ENCODE peak calls at places on chromosomes 12 and 14, in eight cellular contexts. T is pancreas; P is psoas muscle; A is CD8-positive, alpha-beta memory T cell; J is neural progenitor cell; L is IMR-90; E is effector memory CD4-positive, alpha-beta T cell; Y is tibial nerve. R is an unnamed sample.
A peak's percentile ranks its signal among the peaks of the same experiment; 100 is the strongest.

GRCh38 chr14:53103941-53104340 is 49.2 kb downstream of the DDHD1 start:
- DNase-seq in T (no peak), P (no peak), A (no peak), J (no peak), L (no peak), E (no peak), Y (no peak), R (no peak)

GRCh38 chr12:109637341-109637740 is 63.7 kb downstream of the MVK start:
- DNase-seq in T (no peak), P (no peak), A (no peak), J (no peak), L (no peak), E (no peak), Y (no peak), R (no peak)

GRCh38 chr14:64764641-64765520 is 60.7 kb downstream of the PLEKHG3 start:
- DNase-seq in T (peak; percentile 60), P (peak; percentile 85), A (peak; percentile 51), J (peak; percentile 88), L (peak; percentile 74), E (peak; percentile 58), Y (peak; percentile 72), R (peak; percentile 67)

GRCh38 chr14:31965735-31966598 is 111.1 kb upstream of the ARHGAP5 start:
- DNase-seq in T (no peak), P (no peak), A (no peak), J (no peak), L (peak; percentile 4), E (no peak), Y (no peak), R (no peak)

GRCh38 chr12:54324617-54325441 is at the start of gene COPZ1:
- DNase-seq in T (peak; percentile 95), P (peak; percentile 95), A (peak; percentile 87), J (peak; percentile 99), L (peak; percentile 100), E (peak; percentile 92), Y (peak; percentile 96), R (peak; percentile 99)

GRCh38 chr14:95025941-95026340 is 131.4 kb downstream of the DICER1 start:
- DNase-seq in T (no peak), P (no peak), A (no peak), J (no peak), L (no peak), E (no peak), Y (no peak), R (no peak)

GRCh38 chr14:55136868-55137785 is 8.1 kb downstream of the LGALS3 start:
- DNase-seq in T (peak; percentile 41), P (peak; percentile 74), A (no peak), J (no peak), L (peak; percentile 88), E (no peak), Y (peak; percentile 73), R (no peak)

GRCh38 chr14:88242426-88242825 is 80.6 kb downstream of the KCNK10 start:
- DNase-seq in T (no peak), P (no peak), A (no peak), J (no peak), L (no peak), E (no peak), Y (no peak), R (no peak)

GRCh38 chr12:52053570-52054209 is 2.4 kb downstream of the NR4A1 start:
- DNase-seq in T (peak; percentile 55), P (no peak), A (no peak), J (no peak), L (peak; percentile 64), E (no peak), Y (no peak), R (no peak)

GRCh38 chr14:76918176-76918750 is 92.1 kb downstream of the LRRC74A start:
- DNase-seq in T (peak; percentile 57), P (peak; percentile 79), A (no peak), J (no peak), L (peak; percentile 90), E (no peak), Y (peak; percentile 71), R (no peak)

GRCh38 chr14:24679248-24680085 is 45.5 kb upstream of the GZMB start:
- DNase-seq in T (no peak), P (no peak), A (no peak), J (no peak), L (no peak), E (no peak), Y (no peak), R (no peak)

GRCh38 chr14:54182419-54183040 is 214.3 kb upstream of the CDKN3 start:
- DNase-seq in T (no peak), P (no peak), A (no peak), J (no peak), L (peak; percentile 74), E (no peak), Y (no peak), R (no peak)

GRCh38 chr14:103378042-103378854 is 7.0 kb upstream of the MARK3 start:
- DNase-seq in T (no peak), P (no peak), A (no peak), J (no peak), L (no peak), E (no peak), Y (no peak), R (no peak)

GRCh38 chr12:15887043-15887817 is 5.0 kb downstream of the STRAP start:
- DNase-seq in T (no peak), P (no peak), A (no peak), J (no peak), L (no peak), E (no peak), Y (no peak), R (no peak)

GRCh38 chr12:14773685-14774073 is 29.6 kb downstream of the WBP11 start:
- DNase-seq in T (no peak), P (no peak), A (no peak), J (peak; percentile 73), L (no peak), E (no peak), Y (no peak), R (no peak)

GRCh38 chr12:123757555-123757954 is 4.5 kb upstream of the DNAH10 start:
- DNase-seq in T (no peak), P (no peak), A (no peak), J (no peak), L (peak; percentile 89), E (no peak), Y (peak; percentile 19), R (no peak)

GRCh38 chr14:34843011-34843554 is 32.1 kb downstream of the BAZ1A start:
- DNase-seq in T (no peak), P (no peak), A (no peak), J (no peak), L (peak; percentile 86), E (no peak), Y (no peak), R (no peak)

GRCh38 chr12:57661376-57661775 is 28.4 kb upstream of the B4GALNT1 start:
- DNase-seq in T (no peak), P (no peak), A (no peak), J (no peak), L (no peak), E (no peak), Y (no peak), R (no peak)
- H3K9me3 ChIP-seq in T (no peaks in the 10 kb centered on the region), P (no peaks in the 10 kb centered on the region), A (no peaks in the 10 kb centered on the region), J (peaks cover 8% of the 10 kb centered on the region), L (peaks cover 6% of the 10 kb centered on the region), E (no peaks in the 10 kb centered on the region), Y (no peaks in the 10 kb centered on the region), R (no peaks in the 10 kb centered on the region)

DNA sequence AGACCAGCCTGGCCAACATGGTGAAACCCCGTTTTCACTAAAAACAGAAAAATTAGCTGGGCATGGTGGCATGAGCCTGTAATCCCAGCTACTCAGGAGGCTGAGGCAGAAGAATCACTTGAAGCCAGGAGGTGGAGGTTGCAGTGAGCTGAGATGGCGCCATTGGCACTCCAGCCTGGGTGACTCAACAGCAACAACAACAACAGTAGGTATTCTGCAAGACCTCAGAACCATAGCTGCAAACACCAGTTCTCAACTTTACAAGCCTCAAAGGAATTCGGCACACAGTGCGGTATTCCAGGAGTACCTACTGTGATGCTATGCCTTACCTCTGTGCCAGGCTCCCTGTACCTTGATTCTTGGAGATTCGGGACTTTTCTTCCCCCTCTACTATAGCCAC is 15.8 kb downstream of the FOXN3 start:
- DNase-seq in T (no peak), P (no peak), A (no peak), J (no peak), L (no peak), E (no peak), Y (no peak), R (no peak)
- H3K4me1 ChIP-seq in T (no peaks in the 10 kb centered on the region), P (peaks cover 29% of the 10 kb centered on the region), A (peaks cover 23% of the 10 kb centered on the region), J (peaks cover 14% of the 10 kb centered on the region), L (peaks cover 6% of the 10 kb centered on the region), E (no peaks in the 10 kb centered on the region), Y (no peaks in the 10 kb centered on the region), R (peaks cover 4% of the 10 kb centered on the region)

DNA sequence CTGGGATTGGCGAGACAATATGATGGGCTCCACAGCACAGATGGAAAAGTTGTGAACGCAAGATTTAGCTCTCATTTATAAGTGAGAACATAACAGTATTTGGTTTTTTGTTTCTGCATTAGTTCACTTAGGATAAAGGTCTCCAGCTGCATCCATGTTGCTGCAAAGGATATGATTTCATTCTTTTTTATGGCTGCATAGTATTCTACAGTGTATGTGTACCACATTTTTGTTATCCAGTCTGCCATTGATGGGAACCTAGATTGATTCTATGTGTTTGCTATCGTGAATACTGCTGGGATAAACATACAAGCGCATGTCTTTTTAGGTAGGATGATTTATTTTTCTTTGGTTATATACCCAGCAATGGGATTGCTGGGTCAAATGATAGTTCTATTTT is 23.6 kb downstream of the TBK1 start:
- DNase-seq in T (no peak), P (no peak), A (no peak), J (no peak), L (no peak), E (no peak), Y (no peak), R (no peak)
- H3K36me3 ChIP-seq in T (peaks cover 28% of the 10 kb centered on the region), P (peaks cover 82% of the 10 kb centered on the region), A (peaks cover 20% of the 10 kb centered on the region), J (peaks cover 43% of the 10 kb centered on the region), L (peaks cover 28% of the 10 kb centered on the region), E (peaks cover 31% of the 10 kb centered on the region), Y (peaks cover 78% of the 10 kb centered on the region), R (no peaks in the 10 kb centered on the region)

GRCh38 chr12:75786071-75786470 is 245.5 kb downstream of the PHLDA1 start:
- DNase-seq in T (no peak), P (no peak), A (no peak), J (no peak), L (no peak), E (no peak), Y (no peak), R (no peak)

GRCh38 chr12:75783093-75783877 is 248.3 kb downstream of the PHLDA1 start:
- DNase-seq in T (no peak), P (peak; percentile 53), A (no peak), J (no peak), L (peak; percentile 21), E (no peak), Y (no peak), R (no peak)

GRCh38 chr12:75782182-75782581 is 249.4 kb downstream of the PHLDA1 start:
- DNase-seq in T (no peak), P (no peak), A (no peak), J (no peak), L (no peak), E (no peak), Y (no peak), R (no peak)

GRCh38 chr12:75781532-75782046 is 250.0 kb downstream of the PHLDA1 start:
- DNase-seq in T (no peak), P (no peak), A (no peak), J (no peak), L (peak; percentile 81), E (no peak), Y (no peak), R (no peak)

DNA sequence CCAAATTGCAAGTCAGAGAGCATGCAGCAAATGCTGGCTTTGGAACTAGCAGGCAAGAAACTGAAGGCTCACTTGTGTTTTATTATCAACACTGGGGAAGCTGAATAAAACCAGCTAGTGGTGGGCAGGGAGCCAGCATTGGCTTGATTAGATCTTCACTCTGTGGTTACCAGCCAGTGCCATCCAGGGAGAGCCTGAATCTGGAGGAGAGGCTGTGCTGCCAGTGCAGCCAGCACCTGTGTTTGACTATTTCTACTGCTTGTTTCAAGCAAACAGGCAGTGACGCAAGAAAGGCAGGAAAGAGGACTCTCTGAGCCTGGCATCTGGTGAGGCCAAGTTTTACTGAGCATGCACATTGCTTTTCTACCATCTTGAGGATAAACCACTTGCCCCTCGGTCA is 247.0 kb downstream of the PHLDA1 start:
- DNase-seq in T (peak; percentile 72), P (peak; percentile 55), A (no peak), J (no peak), L (peak; percentile 14), E (peak; percentile 8), Y (no peak), R (no peak)
- H3K9me3 ChIP-seq in T (no peaks in the 10 kb centered on the region), P (no peaks in the 10 kb centered on the region), A (no peaks in the 10 kb centered on the region), J (no peaks in the 10 kb centered on the region), L (no peaks in the 10 kb centered on the region), E (no peaks in the 10 kb centered on the region), Y (no peaks in the 10 kb centered on the region), R (no peaks in the 10 kb centered on the region)